ENCODE peak calls at places on chromosomes 12 and 14, in ten cellular contexts. G, C, W, U, O, X, L, E, I and K are unnamed samples.

GRCh38 chr14:33534636-33535035 is 416.2 kb downstream of the EGLN3 start:
- DNase-seq in G (no peak), C (no peak), X (no peak), L (no peak), E (no peak), I (no peak), U (no peak), W (no peak), O (no peak), K (no peak)

GRCh38 chr12:112979281-112979680 is 962 bp downstream of the OAS2 start:
- DNase-seq in I (no peak), O (no peak), W (no peak), E (no peak), U (no peak), X (no peak), C (peak), L (no peak), G (no peak), K (no peak)

GRCh38 chr12:89882051-89882450 is 173.4 kb upstream of the ATP2B1 start:
- DNase-seq in I (no peak), G (no peak), X (no peak), E (peak), L (no peak), U (no peak), C (no peak), O (peak), W (peak), K (no peak)

GRCh38 chr12:102543494-102543893 is 63.1 kb upstream of the IGF1 start:
- DNase-seq in E (no peak), O (no peak), W (peak), L (no peak), X (no peak), G (no peak), C (no peak), I (no peak), U (no peak), K (no peak)

GRCh38 chr14:101010293-101010692 is 106.8 kb upstream of the RTL1 start:
- DNase-seq in C (no peak), I (no peak), L (no peak), W (no peak), O (no peak), X (no peak), U (no peak), G (peak), E (no peak), K (no peak)

GRCh38 chr14:101134161-101134631 is 230.7 kb upstream of the RTL1 start:
- DNase-seq in I (no peak), U (no peak), O (no peak), G (no peak), L (no peak), C (no peak), E (no peak), W (no peak), X (no peak), K (no peak)

GRCh38 chr12:93186131-93186530 is 191.6 kb upstream of the NUDT4 start:
- DNase-seq in O (peak), U (no peak), I (no peak), X (no peak), C (no peak), G (no peak), L (no peak), E (peak), W (peak), K (no peak)

GRCh38 chr12:57149309-57149900 is 2.0 kb upstream of the LRP1-AS start:
- DNase-seq in C (no peak), L (peak), U (no peak), E (peak), W (peak), X (no peak), O (peak), I (no peak), G (no peak), K (no peak)

GRCh38 chr12:115722181-115722580 is 555.3 kb downstream of the MED13L start:
- DNase-seq in W (no peak), I (no peak), U (no peak), O (no peak), L (no peak), E (no peak), G (no peak), C (no peak), X (no peak), K (no peak)

GRCh38 chr14:106308839-106309389 is 782.5 kb downstream of the TMEM121 start:
- DNase-seq in C (no peak), O (no peak), G (no peak), U (no peak), X (peak), E (no peak), L (no peak), I (peak), W (peak), K (peak)

GRCh38 chr12:121917950-121918678 is at the start of gene CFAP251:
- DNase-seq in C (peak), W (peak), L (peak), I (peak), X (no peak), G (peak), E (peak), U (no peak), O (peak), K (peak)

GRCh38 chr14:28952161-28952560 is 185.6 kb downstream of the FOXG1 start:
- DNase-seq in E (no peak), W (no peak), L (no peak), I (no peak), U (no peak), G (no peak), O (no peak), C (no peak), X (no peak), K (no peak)

GRCh38 chr12:54497883-54498282 is 331 bp downstream of the NCKAP1L start:
- DNase-seq in I (no peak), L (no peak), E (no peak), O (no peak), U (no peak), C (no peak), W (no peak), X (no peak), G (no peak), K (no peak)

GRCh38 chr12:67477682-67478265 is 170.8 kb upstream of the DYRK2 start:
- DNase-seq in C (no peak), X (no peak), U (no peak), W (no peak), L (no peak), O (no peak), E (no peak), I (no peak), G (no peak), K (no peak)

GRCh38 chr12:93370947-93371346 is 6.8 kb upstream of the NUDT4 start:
- DNase-seq in E (no peak), W (no peak), X (no peak), O (no peak), G (no peak), U (no peak), I (no peak), C (no peak), L (no peak), K (no peak)

GRCh38 chr14:49424436-49425331 is 161.5 kb downstream of the RPS29 start:
- DNase-seq in E (no peak), L (no peak), C (peak), I (no peak), G (no peak), W (peak), O (no peak), X (peak), U (no peak), K (no peak)

GRCh38 chr14:70780396-70781075 is 28.8 kb downstream of the MAP3K9 start:
- DNase-seq in C (no peak), E (no peak), W (no peak), G (peak), U (no peak), O (no peak), X (no peak), L (no peak), I (no peak), K (no peak)

GRCh38 chr12:6831450-6831995 is 3.3 kb downstream of the P3H3 start:
- DNase-seq in E (no peak), W (no peak), U (no peak), L (no peak), C (no peak), O (no peak), X (no peak), G (no peak), I (no peak), K (no peak)

GRCh38 chr14:94904636-94905035 is 134.7 kb upstream of the GSC start:
- DNase-seq in C (no peak), I (no peak), E (peak), G (no peak), X (no peak), O (peak), U (no peak), L (no peak), W (no peak), K (no peak)

GRCh38 chr12:40325349-40325960 is 100.7 kb downstream of the LRRK2 start:
- DNase-seq in G (no peak), U (no peak), X (peak), C (peak), E (peak), I (no peak), L (no peak), O (peak), W (peak), K (peak)

GRCh38 chr14:35878272-35879140 is 52.4 kb downstream of the BRMS1L start:
- DNase-seq in I (no peak), U (peak), C (peak), W (peak), E (peak), G (no peak), O (peak), L (no peak), X (peak), K (peak)

GRCh38 chr12:51430196-51430895 is 5.7 kb downstream of the SLC4A8 start:
- DNase-seq in C (no peak), U (no peak), L (no peak), G (no peak), O (no peak), I (no peak), W (no peak), X (peak), E (no peak), K (peak)

GRCh38 chr14:81400852-81401251 is 728 bp upstream of the STON2 start:
- DNase-seq in L (peak), O (peak), C (peak), G (no peak), X (peak), E (peak), W (peak), I (no peak), U (peak), K (peak)

GRCh38 chr12:120741476-120742206 is 16.0 kb downstream of the ACADS start:
- DNase-seq in E (no peak), X (no peak), C (no peak), O (no peak), L (no peak), I (no peak), U (no peak), W (no peak), G (no peak), K (no peak)

GRCh38 chr14:95418858-95419257 is 97.6 kb downstream of the SYNE3 start:
- DNase-seq in U (no peak), G (no peak), I (no peak), W (no peak), X (no peak), C (no peak), E (no peak), L (no peak), O (no peak), K (no peak)

GRCh38 chr12:40907115-40907521 is 214.9 kb downstream of the CNTN1 start:
- DNase-seq in L (no peak), W (peak), U (no peak), I (no peak), C (peak), E (no peak), G (no peak), X (peak), O (no peak), K (peak)

GRCh38 chr12:69649529-69649928 is 38.8 kb upstream of the LRRC10 start:
- DNase-seq in O (peak), I (no peak), X (peak), E (no peak), U (no peak), G (no peak), L (no peak), W (peak), C (no peak), K (no peak)
- TF ChIP-seq CTCF in O (no peak), I (no peak), X (peak), E (no peak), U (no peak), G (no peak), L (no peak), W (no peak), C (no peak), K (no peak)

DNA sequence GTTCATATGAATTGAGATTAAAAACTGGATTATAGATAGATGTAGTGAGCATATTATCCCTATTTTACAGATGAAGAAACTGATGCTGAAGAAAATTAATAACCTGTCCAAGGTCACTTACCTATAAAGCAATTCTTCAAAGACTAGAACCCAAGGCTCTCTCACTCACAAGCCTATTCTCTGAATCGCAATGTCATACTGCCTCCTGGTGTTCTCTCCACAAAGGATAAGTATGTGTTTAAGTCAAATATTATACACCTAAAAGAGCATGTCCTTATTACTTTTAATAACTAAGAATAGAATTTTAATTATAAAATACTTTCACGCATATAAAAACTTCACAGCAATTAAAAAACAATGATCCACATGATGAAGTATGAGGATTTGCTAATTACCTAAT is 721.3 kb upstream of the USP15 start:
- DNase-seq in C (peak), I (no peak), W (peak), L (no peak), E (no peak), G (no peak), U (no peak), O (no peak), X (peak), K (peak)
- TF ChIP-seq CTCF in C (no peak), I (no peak), W (no peak), L (no peak), E (no peak), G (peak), U (no peak), O (no peak), X (no peak), K (no peak)

GRCh38 chr12:42589465-42590323 is at the start of gene PRICKLE1:
- DNase-seq in O (peak), U (no peak), W (peak), I (peak), L (peak), E (peak), G (peak), X (peak), C (no peak), K (peak)

GRCh38 chr12:42587564-42588307 is 1.8 kb downstream of the PRICKLE1 start:
- DNase-seq in I (peak), X (no peak), C (no peak), O (no peak), G (no peak), L (no peak), E (no peak), W (peak), U (no peak), K (no peak)

GRCh38 chr12:42588308-42588836 is 1.2 kb downstream of the PRICKLE1 start:
- DNase-seq in L (no peak), E (no peak), U (no peak), X (no peak), I (peak), C (no peak), O (no peak), G (no peak), W (peak), K (no peak)

GRCh38 chr12:42588981-42589464 is 523 bp downstream of the PRICKLE1 start:
- DNase-seq in W (peak), O (peak), L (peak), C (no peak), X (peak), U (no peak), I (peak), E (peak), G (peak), K (peak)

DNA sequence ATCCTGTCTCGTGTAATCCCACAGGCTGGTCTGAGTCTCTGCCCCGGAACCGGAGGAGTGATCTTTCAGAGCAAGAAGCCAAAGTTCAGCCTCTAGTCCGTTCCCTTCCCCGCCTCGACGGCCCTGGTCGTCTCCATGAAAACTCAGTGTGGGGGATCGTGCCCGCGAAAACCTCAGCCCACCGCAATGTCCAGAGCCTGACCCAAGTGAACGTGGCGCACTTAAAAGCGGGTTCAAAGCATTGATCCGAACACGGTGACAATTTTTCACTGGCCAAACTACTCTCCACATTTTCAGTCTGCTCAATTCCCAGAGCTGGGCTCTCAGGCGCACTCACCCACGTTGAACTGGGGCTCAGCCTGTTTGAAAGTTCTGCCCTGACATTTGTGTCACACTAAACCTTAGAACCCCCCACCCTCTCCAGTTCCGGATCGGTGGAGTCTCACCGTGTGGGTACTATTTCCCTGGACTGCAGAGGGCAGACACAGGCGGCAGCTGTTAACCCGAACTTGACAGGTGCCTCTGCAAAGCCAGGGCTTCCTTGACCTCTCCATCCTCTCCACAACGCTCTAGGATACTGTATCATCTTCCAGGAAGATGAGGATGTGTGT is 883 bp upstream of the PRICKLE1 start:
- DNase-seq in X (peak), L (peak), O (no peak), C (no peak), W (peak), G (no peak), U (no peak), E (no peak), I (peak), K (peak)
- TF ChIP-seq CTCF in X (peak), L (no peak), O (peak), C (peak), W (no peak), G (no peak), U (no peak), E (no peak), I (no peak), K (no peak)

DNA sequence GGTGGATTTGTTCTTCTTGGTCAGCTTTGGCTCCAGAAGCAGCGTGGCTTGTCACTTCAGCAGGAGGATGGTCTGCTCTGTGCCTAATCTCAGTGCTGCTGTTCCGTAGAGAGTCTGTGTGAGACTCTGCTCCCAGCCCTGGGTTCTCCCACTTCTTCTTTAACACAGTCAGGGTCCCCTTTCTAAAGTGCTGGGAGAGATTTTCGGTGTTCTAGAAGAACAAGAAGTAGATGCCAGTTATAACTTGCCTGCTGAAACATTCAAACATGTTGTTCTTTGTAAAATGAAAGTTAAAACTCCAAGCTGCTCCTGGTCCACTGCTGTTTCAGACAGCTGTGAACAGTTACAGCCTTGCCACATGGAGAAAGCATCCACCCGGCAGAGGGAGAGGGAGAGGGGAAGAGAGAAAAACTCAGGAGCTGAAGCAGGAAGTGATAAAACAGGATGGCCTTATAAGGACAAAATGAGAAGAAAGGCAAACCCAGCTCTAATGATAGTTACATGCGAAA is 55.2 kb upstream of the CERS5 start:
- DNase-seq in C (peak), L (peak), U (peak), I (peak), W (peak), O (peak), X (peak), G (no peak), E (peak), K (no peak)
- TF ChIP-seq CTCF in C (peak), L (peak), U (peak), I (no peak), W (peak), O (peak), X (no peak), G (peak), E (peak), K (no peak)

GRCh38 chr14:68702578-68702977 is 90.3 kb downstream of the ZFP36L1 start:
- DNase-seq in I (no peak), L (no peak), E (no peak), C (no peak), X (no peak), O (no peak), W (no peak), U (no peak), G (no peak), K (no peak)

GRCh38 chr14:68702105-68702504 is 90.8 kb downstream of the ZFP36L1 start:
- DNase-seq in I (no peak), L (peak), O (no peak), W (no peak), E (no peak), X (no peak), C (no peak), U (no peak), G (no peak), K (no peak)

GRCh38 chr14:68704736-68705720 is 87.8 kb downstream of the ZFP36L1 start:
- DNase-seq in L (peak), I (no peak), W (peak), U (no peak), X (no peak), O (peak), G (no peak), E (peak), C (peak), K (no peak)

GRCh38 chr14:68701001-68701741 is 91.7 kb downstream of the ZFP36L1 start:
- DNase-seq in X (no peak), L (no peak), I (no peak), O (no peak), W (no peak), G (no peak), U (no peak), C (no peak), E (no peak), K (no peak)

DNA sequence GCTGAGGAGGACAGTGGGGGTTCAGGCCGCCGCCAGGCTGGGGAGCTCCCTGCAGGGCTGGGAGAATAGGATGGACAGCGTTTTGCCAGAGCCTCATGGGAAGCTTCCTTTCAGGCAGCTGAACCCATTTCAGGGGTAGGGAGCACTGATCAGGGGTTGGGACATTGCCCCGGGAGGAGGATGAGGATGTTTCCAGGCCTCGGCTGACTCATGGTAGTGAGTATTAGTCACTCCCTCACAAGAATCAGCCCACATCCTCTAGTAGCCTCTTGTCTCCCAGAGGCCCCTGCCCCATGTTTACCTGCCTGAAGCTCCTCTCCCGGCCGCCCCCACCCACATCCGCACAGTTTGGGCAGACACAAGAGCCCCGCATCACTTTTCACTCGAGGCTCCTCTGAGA is 89.8 kb downstream of the ZFP36L1 start:
- DNase-seq in L (peak), E (peak), X (peak), U (no peak), O (peak), C (peak), W (peak), G (no peak), I (no peak), K (peak)
- TF ChIP-seq CTCF in L (no peak), E (no peak), X (no peak), U (no peak), O (no peak), C (no peak), W (no peak), G (no peak), I (no peak), K (no peak)

GRCh38 chr12:15882055-15882971 is at the start of gene STRAP:
- DNase-seq in W (peak), C (peak), O (peak), U (peak), E (peak), X (peak), G (peak), L (peak), I (peak), K (peak)
- TF ChIP-seq CTCF in W (no peak), C (no peak), O (no peak), U (no peak), E (no peak), X (no peak), G (no peak), L (no peak), I (no peak), K (no peak)

GRCh38 chr12:25495336-25496097 is 57.6 kb downstream of the LMNTD1 start:
- DNase-seq in X (peak), W (peak), G (no peak), O (peak), U (peak), I (no peak), L (no peak), E (peak), C (peak), K (peak)
- TF ChIP-seq CTCF in X (no peak), W (no peak), G (no peak), O (no peak), U (no peak), I (no peak), L (no peak), E (no peak), C (no peak), K (no peak)

GRCh38 chr14:76181546-76181945 is 29.8 kb downstream of the GPATCH2L start:
- DNase-seq in O (peak), L (no peak), I (no peak), X (peak), U (no peak), W (peak), E (peak), G (no peak), C (peak), K (no peak)
- TF ChIP-seq CTCF in O (peak), L (no peak), I (peak), X (no peak), U (peak), W (peak), E (peak), G (peak), C (no peak), K (no peak)